ENCODE peak calls at places on chromosome 1, in five cellular contexts. I, F, V, S and H are unnamed samples. For H3K4me1, the result is how much of the 10 kb centered on the place peaks cover.

GRCh38 chr1:78157162-78157561 is 111.4 kb downstream of the GIPC2 start:
- DNase-seq in S (no peak), V (peak), I (no peak), F (no peak), H (no peak)

GRCh38 chr1:230212405-230212936 is 145.4 kb downstream of the GALNT2 start:
- DNase-seq in F (no peak), V (no peak), I (peak), S (no peak), H (no peak)

GRCh38 chr1:111320066-111320879 is 29.6 kb downstream of the CHIA start:
- DNase-seq in V (no peak), I (no peak), S (no peak), F (no peak), H (no peak)

GRCh38 chr1:163875214-163875926 is 553.6 kb downstream of the NUF2 start:
- DNase-seq in S (no peak), I (no peak), F (no peak), V (peak), H (no peak)

GRCh38 chr1:89170171-89171066 is 5.4 kb downstream of the GBP7 start:
- DNase-seq in I (no peak), F (no peak), V (no peak), S (no peak), H (no peak)

GRCh38 chr1:43067856-43068751 is 104.0 kb downstream of the EBNA1BP2 start:
- DNase-seq in V (no peak), S (no peak), I (no peak), F (no peak), H (no peak)

GRCh38 chr1:32501865-32502264 is 37.0 kb downstream of the ZBTB8B start:
- DNase-seq in F (peak), I (no peak), S (no peak), V (no peak), H (no peak)

GRCh38 chr1:4267381-4268261 is 367.5 kb upstream of the C1orf174 start:
- DNase-seq in S (no peak), V (no peak), I (no peak), F (no peak), H (no peak)

GRCh38 chr1:159854693-159855192 is 7.7 kb downstream of the VSIG8 start:
- DNase-seq in S (peak), V (peak), F (peak), I (peak), H (no peak)

GRCh38 chr1:38953433-38953860 is 11.8 kb upstream of the RHBDL2 start:
- DNase-seq in I (no peak), F (no peak), S (no peak), V (no peak), H (no peak)

GRCh38 chr1:93702102-93702827 is 20.6 kb upstream of the BCAR3 start:
- DNase-seq in I (no peak), S (no peak), V (no peak), F (no peak), H (no peak)

GRCh38 chr1:198923940-198924339 is 285.1 kb downstream of the PTPRC start:
- DNase-seq in V (no peak), S (no peak), I (no peak), F (no peak), H (no peak)

GRCh38 chr1:24384251-24385090 is 29.1 kb downstream of the STPG1 start:
- DNase-seq in I (no peak), S (peak), F (no peak), V (peak), H (no peak)

GRCh38 chr1:154962795-154963330 is 1.3 kb upstream of the PYGO2 start:
- DNase-seq in S (no peak), V (no peak), F (no peak), I (no peak), H (no peak)
- H3K4me3 ChIP-seq in S (peak), V (no peak), F (no peak), I (peak), H (no peak)

DNA sequence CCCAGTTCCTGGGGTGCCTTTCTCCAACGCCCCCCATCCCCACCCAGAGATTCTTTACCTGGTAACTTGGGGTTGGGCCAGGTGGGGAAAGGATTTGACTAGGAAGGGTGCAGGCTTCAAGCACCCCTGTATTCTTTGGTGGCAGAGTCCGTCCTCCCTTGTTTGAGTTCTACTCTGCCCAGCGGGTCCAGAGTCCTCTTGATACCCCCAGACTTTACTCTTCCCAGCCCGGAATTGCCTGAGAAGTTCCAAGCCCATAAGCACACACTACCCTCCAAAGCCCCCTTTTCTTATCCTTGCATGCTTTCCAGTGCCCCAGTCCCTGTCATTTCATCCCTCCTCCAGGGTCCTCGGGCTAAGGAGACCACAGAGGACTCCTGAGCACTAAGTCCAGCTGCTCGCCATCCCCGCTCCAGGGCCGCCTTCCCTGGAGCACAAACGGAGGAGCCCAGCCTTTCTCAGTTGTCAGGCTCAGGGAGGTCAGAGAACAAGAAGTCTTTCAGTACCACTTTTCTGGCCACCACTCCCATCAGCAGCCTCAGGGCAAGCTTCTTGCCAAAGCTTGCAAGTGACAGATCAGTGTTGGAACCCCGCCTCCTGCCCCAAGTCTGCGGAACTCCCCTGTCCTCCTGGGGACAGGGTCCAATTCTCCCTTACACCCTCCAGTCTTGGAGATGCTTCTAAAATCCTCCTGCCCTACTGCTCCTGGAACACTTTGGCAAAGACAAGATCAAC is 12.2 kb downstream of the SLC45A3 start:
- DNase-seq in V (no peak), F (no peak), I (no peak), S (no peak), H (peak)
- H3K4me1 ChIP-seq in V (under half), F (under half), I (under half), S (under half), H (under half)

GRCh38 chr1:186494832-186495271 is 33.9 kb upstream of the PDC start:
- DNase-seq in V (no peak), I (no peak), S (no peak), F (no peak), H (peak)

GRCh38 chr1:186492531-186493291 is 31.8 kb upstream of the PDC start:
- DNase-seq in V (no peak), S (no peak), I (no peak), F (no peak), H (peak)

GRCh38 chr1:186487163-186487562 is 26.2 kb upstream of the PDC start:
- DNase-seq in F (no peak), I (no peak), V (peak), S (no peak), H (no peak)

GRCh38 chr1:186496452-186496851 is 35.5 kb upstream of the PDC start:
- DNase-seq in V (no peak), I (no peak), S (no peak), F (no peak), H (no peak)

GRCh38 chr1:186491351-186491750 is 30.4 kb upstream of the PDC start:
- DNase-seq in V (no peak), S (no peak), F (no peak), I (no peak), H (no peak)
- TF ChIP-seq CTCF in V (no peak), S (no peak), F (no peak), I (no peak), H (no peak)

GRCh38 chr1:59877108-59877682 is 49.4 kb downstream of the CYP2J2 start:
- DNase-seq in S (no peak), F (no peak), V (no peak), I (no peak), H (no peak)
- H3K4me3 ChIP-seq in S (no peak), F (no peak), V (no peak), I (no peak), H (no peak)

GRCh38 chr1:156704930-156705320 is 458 bp downstream of the CRABP2 start:
- DNase-seq in S (peak), I (no peak), V (peak), F (peak), H (peak)

GRCh38 chr1:156706647-156707008 is 1.2 kb upstream of the CRABP2 start:
- DNase-seq in I (peak), F (peak), V (no peak), S (no peak), H (peak)

GRCh38 chr1:156705321-156705917 is at the start of gene CRABP2:
- DNase-seq in V (no peak), F (no peak), S (no peak), I (no peak), H (peak)

GRCh38 chr1:156707027-156707426 is 1.6 kb upstream of the CRABP2 start:
- DNase-seq in I (no peak), S (no peak), F (no peak), V (no peak), H (no peak)

GRCh38 chr1:156705918-156706646 is 699 bp upstream of the CRABP2 start:
- DNase-seq in S (peak), F (peak), I (peak), V (peak), H (peak)
- H3K4me1 ChIP-seq in S (under half), F (half or more), I (under half), V (under half), H (under half)

GRCh38 chr1:29900727-29901126 is 664.4 kb downstream of the PTPRU start:
- DNase-seq in S (no peak), F (no peak), I (no peak), V (no peak), H (no peak)

GRCh38 chr1:29901618-29902017 is 665.3 kb downstream of the PTPRU start:
- DNase-seq in V (no peak), I (no peak), S (no peak), F (no peak), H (no peak)

GRCh38 chr1:29903767-29904166 is 667.4 kb downstream of the PTPRU start:
- DNase-seq in F (no peak), V (no peak), I (no peak), S (no peak), H (no peak)

GRCh38 chr1:29896791-29897725 is 660.7 kb downstream of the PTPRU start:
- DNase-seq in S (no peak), V (no peak), I (peak), F (no peak), H (no peak)

DNA sequence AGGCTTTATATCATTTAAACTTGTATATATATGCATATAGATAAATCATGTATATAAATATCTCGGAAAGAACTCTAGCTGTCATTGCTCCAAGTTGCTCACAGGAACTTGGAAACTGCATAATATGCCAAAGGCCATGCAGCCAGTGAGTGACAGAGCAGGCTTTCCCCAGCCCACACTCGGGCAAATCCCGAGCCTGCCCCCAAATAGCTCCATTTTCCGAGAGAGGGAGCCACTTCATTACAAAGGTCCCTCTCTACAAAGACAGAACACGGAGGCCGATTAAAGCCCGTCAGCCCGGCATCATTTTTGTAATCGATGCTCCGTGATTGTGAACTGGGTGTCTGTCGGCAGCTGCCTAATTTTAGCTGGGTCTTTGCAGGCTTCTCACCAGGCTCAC is 663.8 kb downstream of the PTPRU start:
- DNase-seq in I (no peak), F (no peak), S (no peak), V (no peak), H (no peak)
- TF ChIP-seq CTCF in I (no peak), F (no peak), S (no peak), V (no peak), H (no peak)

GRCh38 chr1:5980314-5981008 is 11.8 kb downstream of the NPHP4 start:
- DNase-seq in S (no peak), V (peak), F (no peak), I (no peak), H (peak)
- H3K4me3 ChIP-seq in S (no peak), V (no peak), F (no peak), I (no peak), H (no peak)

GRCh38 chr1:37031871-37032270 is 2.4 kb downstream of the GRIK3 start:
- DNase-seq in S (no peak), F (no peak), V (no peak), I (no peak), H (no peak)

GRCh38 chr1:37034301-37035013 is at the start of gene GRIK3:
- DNase-seq in F (no peak), I (no peak), V (no peak), S (no peak), H (no peak)

GRCh38 chr1:37031419-37031818 is 2.9 kb downstream of the GRIK3 start:
- DNase-seq in F (no peak), S (no peak), I (no peak), V (no peak), H (no peak)

GRCh38 chr1:37033355-37034291 is 692 bp downstream of the GRIK3 start:
- DNase-seq in S (no peak), V (no peak), I (no peak), F (no peak), H (no peak)

GRCh38 chr1:37032660-37033354 is 1.5 kb downstream of the GRIK3 start:
- DNase-seq in I (no peak), V (no peak), F (no peak), S (no peak), H (no peak)
- H3K4me1 ChIP-seq in I (under half), V (under half), F (under half), S (under half), H (under half)